ENCODE peak calls at places on chromosomes 12 and 14, in ten cellular contexts. H, I, E, L, R, M, V, N, O and S are unnamed samples.

GRCh38 chr12:56522486-56523193 is 1.0 kb downstream of the RBMS2 start:
- DNase-seq in L (no peak), E (no peak), R (peak), V (peak), O (no peak), H (no peak), M (no peak), N (peak), I (peak), S (no peak)

GRCh38 chr12:113917393-113917792 is 48.7 kb downstream of the RBM19 start:
- DNase-seq in N (no peak), O (no peak), H (no peak), V (no peak), R (no peak), L (no peak), E (no peak), M (no peak), I (no peak), S (no peak)

GRCh38 chr12:1660304-1661187 is 30.3 kb upstream of the ADIPOR2 start:
- DNase-seq in M (peak), R (peak), I (peak), L (peak), H (peak), N (no peak), O (peak), V (peak), E (peak), S (peak)

GRCh38 chr12:63905523-63905922 is 61.0 kb downstream of the SRGAP1 start:
- DNase-seq in H (no peak), R (no peak), N (no peak), M (no peak), I (no peak), O (no peak), E (no peak), L (no peak), V (no peak), S (no peak)

GRCh38 chr12:57803317-57803893 is 15.1 kb downstream of the AVIL start:
- DNase-seq in R (peak), H (peak), M (peak), E (peak), O (peak), I (peak), V (peak), N (peak), L (no peak), S (peak)

GRCh38 chr12:110451263-110451662 is 1.1 kb upstream of the ARPC3 start:
- DNase-seq in O (no peak), I (no peak), V (no peak), N (no peak), R (no peak), E (no peak), L (no peak), H (no peak), M (no peak), S (no peak)

GRCh38 chr12:111455448-111456320 is 50.0 kb downstream of the SH2B3 start:
- DNase-seq in V (no peak), E (no peak), N (peak), I (peak), O (no peak), L (no peak), H (no peak), R (peak), M (no peak), S (no peak)

GRCh38 chr12:7905071-7905470 is 30.9 kb downstream of the SLC2A3 start:
- DNase-seq in V (peak), M (no peak), I (no peak), E (no peak), R (peak), L (no peak), O (no peak), H (no peak), N (no peak), S (no peak)

GRCh38 chr14:56461876-56462275 is 117.7 kb upstream of the TMEM260 start:
- DNase-seq in V (no peak), H (no peak), I (no peak), M (no peak), N (no peak), L (no peak), O (no peak), E (no peak), R (no peak), S (no peak)

GRCh38 chr12:132466241-132467188 is 23.4 kb upstream of the FBRSL1 start:
- DNase-seq in E (no peak), H (no peak), V (no peak), M (no peak), I (no peak), O (no peak), N (no peak), R (peak), L (no peak), S (no peak)

GRCh38 chr12:64098709-64099354 is 123.3 kb downstream of the KICS2 start:
- DNase-seq in N (peak), L (peak), E (no peak), R (peak), O (no peak), M (no peak), I (no peak), V (peak), H (no peak), S (no peak)

GRCh38 chr14:39368261-39368959 is 63.8 kb downstream of the FBXO33 start:
- DNase-seq in L (peak), M (no peak), R (peak), V (peak), H (peak), I (peak), N (peak), E (no peak), O (peak), S (peak)

GRCh38 chr14:75972729-75973480 is 8.9 kb downstream of the TGFB3 start:
- DNase-seq in V (peak), E (no peak), M (no peak), O (no peak), R (no peak), N (no peak), H (no peak), L (no peak), I (no peak), S (no peak)

GRCh38 chr14:103543140-103543539 is 14.1 kb downstream of the TRMT61A start:
- DNase-seq in E (no peak), N (no peak), O (no peak), H (no peak), R (no peak), V (no peak), M (no peak), L (peak), I (no peak), S (no peak)

GRCh38 chr14:80902608-80903007 is 38.9 kb downstream of the CEP128 start:
- DNase-seq in O (no peak), R (no peak), E (no peak), N (no peak), H (no peak), M (no peak), I (no peak), V (no peak), L (no peak), S (no peak)

GRCh38 chr14:83163016-83163415 is 1629.4 kb upstream of the SEL1L start:
- DNase-seq in M (no peak), N (no peak), I (peak), V (no peak), L (no peak), R (no peak), H (no peak), O (no peak), E (no peak), S (no peak)

GRCh38 chr12:128976120-128976519 is 122.8 kb downstream of the GLT1D1 start:
- DNase-seq in V (no peak), E (no peak), M (no peak), O (peak), L (no peak), I (peak), N (no peak), R (no peak), H (no peak), S (no peak)

GRCh38 chr12:47715393-47715876 is 9.6 kb upstream of the RPAP3 start:
- DNase-seq in R (peak), I (peak), E (peak), M (peak), L (peak), O (peak), V (peak), H (peak), N (peak), S (peak)

GRCh38 chr14:32494566-32495434 is 165.7 kb downstream of the AKAP6 start:
- DNase-seq in N (peak), R (no peak), L (no peak), E (no peak), H (no peak), O (no peak), M (no peak), I (no peak), V (no peak), S (no peak)

GRCh38 chr12:125983094-125983783 is 918.0 kb downstream of the AACS start:
- DNase-seq in E (peak), L (no peak), H (peak), R (peak), N (no peak), V (no peak), I (peak), O (peak), M (no peak), S (no peak)

GRCh38 chr12:94792690-94793089 is 142.3 kb upstream of the TMCC3 start:
- DNase-seq in E (no peak), O (no peak), R (peak), V (no peak), N (no peak), H (no peak), L (peak), M (no peak), I (peak), S (no peak)

GRCh38 chr12:106128526-106129430 is 10.0 kb downstream of the NUAK1 start:
- DNase-seq in O (no peak), M (no peak), N (no peak), E (no peak), H (no peak), L (no peak), V (no peak), R (no peak), I (no peak), S (no peak)

GRCh38 chr12:12872139-12872933 is 19.0 kb upstream of the GPRC5A start:
- DNase-seq in R (peak), I (peak), M (no peak), E (no peak), L (no peak), H (peak), V (peak), O (peak), N (peak), S (no peak)

GRCh38 chr14:71554959-71555612 is 377.1 kb upstream of the RGS6 start:
- DNase-seq in L (no peak), M (no peak), R (no peak), E (no peak), V (no peak), I (no peak), H (no peak), N (no peak), O (no peak), S (no peak)

GRCh38 chr14:80491131-80491530 is 279.8 kb upstream of the DIO2 start:
- DNase-seq in E (no peak), L (peak), V (peak), O (peak), I (peak), N (peak), R (peak), H (peak), M (no peak), S (no peak)

GRCh38 chr14:80543211-80543610 is 331.9 kb upstream of the DIO2 start:
- DNase-seq in R (no peak), L (no peak), O (no peak), I (no peak), V (no peak), H (no peak), E (no peak), M (no peak), N (no peak), S (no peak)

GRCh38 chr14:22283000-22283399 is 306.0 kb downstream of the DAD1 start:
- DNase-seq in O (no peak), V (no peak), I (no peak), N (no peak), R (no peak), H (no peak), E (no peak), M (no peak), L (no peak), S (no peak)

GRCh38 chr12:977163-977562 is 13.9 kb upstream of the ERC1 start:
- DNase-seq in H (no peak), M (no peak), L (no peak), O (no peak), R (no peak), N (no peak), V (no peak), I (no peak), E (no peak), S (no peak)

GRCh38 chr12:124395284-124395752 is 100.4 kb downstream of the RFLNA start:
- DNase-seq in H (no peak), N (no peak), V (peak), O (no peak), E (no peak), M (no peak), I (no peak), L (no peak), R (no peak), S (no peak)

GRCh38 chr12:132471011-132471857 is 18.7 kb upstream of the FBRSL1 start:
- DNase-seq in E (no peak), R (no peak), I (no peak), H (peak), M (no peak), V (no peak), L (no peak), N (no peak), O (peak), S (no peak)

GRCh38 chr12:5428332-5429221 is 3.3 kb upstream of the NTF3 start:
- DNase-seq in M (no peak), V (peak), I (peak), N (peak), O (no peak), L (no peak), H (no peak), R (peak), E (no peak), S (no peak)